ENCODE peak calls at places on chromosomes 4 and X, in six cellular contexts. One of them, this sample, is unnamed.

GRCh38 chrX:136250191-136251041 is 784 bp downstream of the MAP7D3 start:
- DNase-seq in heart right ventricle: no peak
- DNase-seq in Ammon's horn: peak; percentile 2
- DNase-seq in pulmonary artery endothelial cell: no peak
- DNase-seq in SHP77 treated with DMSO at 0.1 percent for 48 hours: no peak
- DNase-seq in T-cell: no peak
- DNase-seq in this sample: peak; percentile 2

GRCh38 chrX:129957241-129958099 is 25.0 kb upstream of the BCORL1 start:
- DNase-seq in heart right ventricle: peak; percentile 62
- DNase-seq in Ammon's horn: peak; percentile 35
- DNase-seq in pulmonary artery endothelial cell: no peak
- DNase-seq in SHP77 treated with DMSO at 0.1 percent for 48 hours: peak; percentile 54
- DNase-seq in T-cell: no peak
- DNase-seq in this sample: peak; percentile 24

GRCh38 chrX:121642415-121642814 is 595.0 kb downstream of the GLUD2 start:
- DNase-seq in heart right ventricle: no peak
- DNase-seq in Ammon's horn: no peak
- DNase-seq in pulmonary artery endothelial cell: no peak
- DNase-seq in SHP77 treated with DMSO at 0.1 percent for 48 hours: no peak
- DNase-seq in T-cell: no peak
- DNase-seq in this sample: no peak

GRCh38 chr4:186203391-186203802 is 12.0 kb downstream of the CYP4V2 start:
- DNase-seq in heart right ventricle: no peak
- DNase-seq in Ammon's horn: no peak
- DNase-seq in pulmonary artery endothelial cell: no peak
- DNase-seq in SHP77 treated with DMSO at 0.1 percent for 48 hours: peak; percentile 13
- DNase-seq in T-cell: no peak
- DNase-seq in this sample: no peak

GRCh38 chrX:96182366-96182765 is 502.3 kb upstream of the DIAPH2 start:
- DNase-seq in heart right ventricle: no peak
- DNase-seq in Ammon's horn: no peak
- DNase-seq in pulmonary artery endothelial cell: no peak
- DNase-seq in SHP77 treated with DMSO at 0.1 percent for 48 hours: no peak
- DNase-seq in T-cell: no peak
- DNase-seq in this sample: no peak

GRCh38 chrX:71652405-71652804 is 14.9 kb upstream of the LOC101059915 start:
- DNase-seq in heart right ventricle: peak; percentile 27
- DNase-seq in Ammon's horn: peak; percentile 70
- DNase-seq in pulmonary artery endothelial cell: peak; percentile 11
- DNase-seq in SHP77 treated with DMSO at 0.1 percent for 48 hours: peak; percentile 3
- DNase-seq in T-cell: peak; percentile 40
- DNase-seq in this sample: peak; percentile 48

GRCh38 chrX:40307871-40308270 is 210.1 kb upstream of the BCOR start:
- DNase-seq in heart right ventricle: no peak
- DNase-seq in Ammon's horn: no peak
- DNase-seq in pulmonary artery endothelial cell: no peak
- DNase-seq in SHP77 treated with DMSO at 0.1 percent for 48 hours: no peak
- DNase-seq in T-cell: no peak
- DNase-seq in this sample: no peak

GRCh38 chr4:1021386-1022050 is 10.1 kb downstream of the FGFRL1 start:
- DNase-seq in heart right ventricle: no peak
- DNase-seq in Ammon's horn: no peak
- DNase-seq in pulmonary artery endothelial cell: no peak
- DNase-seq in SHP77 treated with DMSO at 0.1 percent for 48 hours: no peak
- DNase-seq in T-cell: no peak
- DNase-seq in this sample: no peak

GRCh38 chrX:39199429-39199828 is 398.2 kb downstream of the MID1IP1 start:
- DNase-seq in heart right ventricle: no peak
- DNase-seq in Ammon's horn: no peak
- DNase-seq in pulmonary artery endothelial cell: no peak
- DNase-seq in SHP77 treated with DMSO at 0.1 percent for 48 hours: no peak
- DNase-seq in T-cell: no peak
- DNase-seq in this sample: no peak

GRCh38 chrX:7647826-7648225 is 195.1 kb upstream of the VCX start:
- DNase-seq in heart right ventricle: no peak
- DNase-seq in Ammon's horn: no peak
- DNase-seq in pulmonary artery endothelial cell: no peak
- DNase-seq in SHP77 treated with DMSO at 0.1 percent for 48 hours: no peak
- DNase-seq in T-cell: no peak
- DNase-seq in this sample: no peak

GRCh38 chrX:45711231-45711630 is 510.6 kb upstream of the DIPK2B start:
- DNase-seq in heart right ventricle: no peak
- DNase-seq in Ammon's horn: no peak
- DNase-seq in pulmonary artery endothelial cell: no peak
- DNase-seq in SHP77 treated with DMSO at 0.1 percent for 48 hours: no peak
- DNase-seq in T-cell: no peak
- DNase-seq in this sample: no peak

This sample was measured in T-helper 9 cell.